ENCODE peak calls at places on chromosomes 16 and 17, in four cellular contexts. One of them, this sample, is unnamed.

GRCh38 chr16:50621452-50621792 is 59.7 kb downstream of the SNX20 start:
- DNase-seq in K562: no peak
- DNase-seq in fibroblast of lung: no peak
- DNase-seq in IMR-90: no peak
- DNase-seq in this sample: no peak

GRCh38 chr16:67298277-67298676 is 18.9 kb downstream of the PLEKHG4 start:
- DNase-seq in K562: no peak
- DNase-seq in fibroblast of lung: no peak
- DNase-seq in IMR-90: no peak
- DNase-seq in this sample: no peak

GRCh38 chr16:79013004-79013403 is 587.5 kb downstream of the MAF start:
- DNase-seq in K562: no peak
- DNase-seq in fibroblast of lung: no peak
- DNase-seq in IMR-90: no peak
- DNase-seq in this sample: no peak

GRCh38 chr17:2952174-2952845 is 111.1 kb downstream of the OR1D5 start:
- DNase-seq in K562: no peak
- DNase-seq in fibroblast of lung: no peak
- DNase-seq in IMR-90: no peak
- DNase-seq in this sample: no peak

GRCh38 chr17:7356072-7356549 is 1.2 kb downstream of the TMEM95 start:
- DNase-seq in K562: peak
- DNase-seq in fibroblast of lung: peak
- DNase-seq in IMR-90: peak
- DNase-seq in this sample: peak

GRCh38 chr16:24418729-24419128 is 120.6 kb upstream of the RBBP6 start:
- DNase-seq in K562: no peak
- DNase-seq in fibroblast of lung: no peak
- DNase-seq in IMR-90: no peak
- DNase-seq in this sample: no peak

GRCh38 chr16:47140686-47141085 is 3.1 kb downstream of the NETO2 start:
- DNase-seq in K562: no peak
- DNase-seq in fibroblast of lung: no peak
- DNase-seq in IMR-90: no peak
- DNase-seq in this sample: no peak

GRCh38 chr17:79251824-79252223 is 177.2 kb downstream of the ENGASE start:
- DNase-seq in K562: no peak
- DNase-seq in fibroblast of lung: no peak
- DNase-seq in IMR-90: no peak
- DNase-seq in this sample: no peak

GRCh38 chr16:48432136-48432535 is 46.9 kb upstream of the SIAH1 start:
- DNase-seq in K562: no peak
- DNase-seq in fibroblast of lung: no peak
- DNase-seq in IMR-90: no peak
- DNase-seq in this sample: no peak

GRCh38 chr17:7129311-7129710 is 14.7 kb upstream of the ASGR2 start:
- DNase-seq in K562: no peak
- DNase-seq in fibroblast of lung: no peak
- DNase-seq in IMR-90: no peak
- DNase-seq in this sample: no peak

GRCh38 chr17:7421186-7421585 is 1.1 kb downstream of the SPEM1 start:
- DNase-seq in K562: no peak
- DNase-seq in fibroblast of lung: no peak
- DNase-seq in IMR-90: no peak
- DNase-seq in this sample: no peak

GRCh38 chr17:17561408-17562144 is 29.9 kb downstream of the PEMT start:
- DNase-seq in K562: no peak
- DNase-seq in fibroblast of lung: no peak
- DNase-seq in IMR-90: no peak
- DNase-seq in this sample: no peak

GRCh38 chr16:70589998-70590471 is 56.3 kb upstream of the IL34 start:
- DNase-seq in K562: no peak
- DNase-seq in fibroblast of lung: peak
- DNase-seq in IMR-90: peak
- DNase-seq in this sample: peak
- H3K27ac ChIP-seq in K562: no peak
- H3K27ac ChIP-seq in fibroblast of lung: no peak
- H3K27ac ChIP-seq in IMR-90: no peak
- H3K27ac ChIP-seq in this sample: peak

GRCh38 chr17:1179635-1180433 is at the start of gene ABR:
- DNase-seq in K562: peak
- DNase-seq in fibroblast of lung: no peak
- DNase-seq in IMR-90: peak
- DNase-seq in this sample: peak
- H2AFZ ChIP-seq in K562: no peak
- H2AFZ ChIP-seq in fibroblast of lung: no peak
- H2AFZ ChIP-seq in IMR-90: peak
- H2AFZ ChIP-seq in this sample: peak

GRCh38 chr16:31334934-31335333 is 20.0 kb upstream of the ITGAX start:
- DNase-seq in K562: no peak
- DNase-seq in fibroblast of lung: no peak
- DNase-seq in IMR-90: no peak
- DNase-seq in this sample: no peak

GRCh38 chr16:31331807-31332301 is 23.1 kb upstream of the ITGAX start:
- DNase-seq in K562: no peak
- DNase-seq in fibroblast of lung: no peak
- DNase-seq in IMR-90: no peak
- DNase-seq in this sample: no peak

GRCh38 chr16:31335431-31335830 is 19.5 kb upstream of the ITGAX start:
- DNase-seq in K562: no peak
- DNase-seq in fibroblast of lung: no peak
- DNase-seq in IMR-90: no peak
- DNase-seq in this sample: peak

GRCh38 chr16:31332544-31332943 is 22.4 kb upstream of the ITGAX start:
- DNase-seq in K562: no peak
- DNase-seq in fibroblast of lung: no peak
- DNase-seq in IMR-90: no peak
- DNase-seq in this sample: no peak

DNA sequence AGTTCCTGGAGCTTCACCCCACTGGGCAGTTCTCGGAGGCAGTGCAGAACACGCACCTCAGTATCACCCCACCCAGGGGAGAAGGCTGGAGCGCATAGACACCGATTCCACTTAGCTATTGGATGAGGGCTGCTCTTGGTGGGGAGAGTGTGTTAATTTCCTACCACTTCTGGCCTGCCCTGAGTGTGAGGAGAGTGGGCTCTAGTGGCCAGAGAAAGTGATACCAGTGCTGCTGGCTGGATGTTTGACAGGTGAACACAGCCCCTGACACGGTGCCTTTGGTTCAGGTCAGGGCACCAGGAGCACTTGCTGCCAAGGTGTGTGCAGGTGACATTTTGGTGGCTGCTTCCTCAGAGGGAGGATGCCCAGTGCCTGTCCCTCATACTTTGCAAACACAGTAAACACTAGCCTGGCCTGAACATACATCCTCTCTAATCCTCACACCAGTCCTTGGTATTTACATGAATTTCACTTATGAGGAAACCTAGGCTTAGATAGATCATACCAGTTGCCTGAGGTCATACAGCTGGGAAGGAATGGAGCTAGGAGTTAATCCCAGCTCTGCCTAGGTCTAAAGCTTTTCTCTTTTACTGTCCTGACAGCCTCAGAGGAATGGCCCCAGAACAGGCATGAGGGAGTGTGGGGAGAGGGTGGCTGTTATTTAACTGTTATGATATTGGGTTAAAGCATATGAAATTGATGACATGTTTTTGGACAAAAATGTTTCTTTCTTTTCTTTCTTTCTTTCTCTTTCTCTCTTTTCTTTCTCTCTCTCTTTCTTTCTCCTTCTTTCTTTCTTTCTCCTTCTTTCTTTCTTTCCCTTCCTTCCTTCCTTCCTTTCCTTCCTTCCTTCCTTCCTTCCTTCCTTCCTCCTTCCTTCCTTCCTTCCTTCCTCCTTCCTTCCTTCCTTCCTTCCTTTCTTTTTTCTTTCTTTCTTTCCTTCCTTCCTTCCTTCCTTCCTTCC is 21.0 kb upstream of the ITGAX start:
- DNase-seq in K562: peak
- DNase-seq in fibroblast of lung: no peak
- DNase-seq in IMR-90: peak
- DNase-seq in this sample: peak
- H3K4me2 ChIP-seq in K562: no peak
- H3K4me2 ChIP-seq in fibroblast of lung: no peak
- H3K4me2 ChIP-seq in IMR-90: no peak
- H3K4me2 ChIP-seq in this sample: no peak

DNA sequence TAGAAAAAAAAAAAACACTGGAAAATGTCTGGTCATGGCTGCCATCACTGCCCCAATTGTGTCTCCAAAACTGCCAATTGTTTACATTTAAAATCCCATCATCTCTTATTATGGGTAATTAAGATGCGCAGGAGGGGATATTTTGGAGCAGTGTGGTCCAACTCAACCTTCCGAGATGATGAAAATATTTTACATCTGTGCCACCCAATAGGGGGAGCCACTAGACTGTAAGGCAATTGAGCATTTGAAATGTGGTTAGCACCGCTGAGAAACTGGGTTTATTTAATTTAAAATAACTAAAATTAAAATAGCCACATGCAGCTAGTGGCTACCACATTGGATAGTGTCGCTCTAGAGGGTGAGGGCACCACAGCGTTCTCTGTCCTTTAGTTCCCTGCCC is 3.6 kb downstream of the MPO start:
- DNase-seq in K562: peak
- DNase-seq in fibroblast of lung: no peak
- DNase-seq in IMR-90: peak
- DNase-seq in this sample: no peak
- H3K27ac ChIP-seq in K562: no peak
- H3K27ac ChIP-seq in fibroblast of lung: no peak
- H3K27ac ChIP-seq in IMR-90: no peak
- H3K27ac ChIP-seq in this sample: no peak

DNA sequence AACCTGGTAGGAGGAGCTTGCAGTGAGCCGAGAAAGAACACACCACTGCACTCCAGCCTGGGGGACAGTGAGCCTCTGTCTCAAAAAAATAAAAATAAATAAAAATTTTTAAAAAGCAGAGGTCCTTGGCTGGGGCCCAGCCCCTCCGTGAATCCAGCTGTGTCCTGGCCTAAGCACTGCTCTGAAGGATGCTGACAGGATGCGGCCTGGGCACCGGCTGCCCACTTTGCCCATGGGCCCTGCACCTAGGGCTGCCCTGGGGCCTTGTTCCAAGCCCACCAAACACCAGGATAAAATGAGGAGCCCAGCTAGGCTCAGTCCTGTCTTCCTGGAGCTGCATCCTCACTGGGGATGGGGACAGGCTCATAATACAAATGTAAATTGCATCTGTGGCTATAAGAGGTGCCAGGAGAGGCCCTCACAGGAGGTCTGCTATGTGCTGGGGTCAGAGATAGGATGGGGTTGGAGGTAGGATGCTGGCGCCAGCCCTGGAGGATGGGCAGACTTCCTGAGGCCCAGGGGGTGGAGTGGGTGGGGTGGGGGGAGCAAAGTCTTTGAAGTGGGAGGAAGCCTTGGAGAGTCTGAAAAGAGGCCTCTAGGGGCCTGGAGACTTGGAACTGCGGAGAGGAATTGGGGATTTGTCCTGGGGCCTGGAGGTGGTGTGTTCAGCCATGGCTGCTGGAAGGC is 6.2 kb downstream of the C16orf89 start:
- DNase-seq in K562: no peak
- DNase-seq in fibroblast of lung: no peak
- DNase-seq in IMR-90: no peak
- DNase-seq in this sample: no peak
- H2AFZ ChIP-seq in K562: no peak
- H2AFZ ChIP-seq in fibroblast of lung: no peak
- H2AFZ ChIP-seq in IMR-90: no peak
- H2AFZ ChIP-seq in this sample: no peak

GRCh38 chr16:56343661-56344517 is 81.5 kb downstream of the AMFR start:
- DNase-seq in K562: peak
- DNase-seq in fibroblast of lung: no peak
- DNase-seq in IMR-90: no peak
- DNase-seq in this sample: no peak
- H3K4me2 ChIP-seq in K562: no peak
- H3K4me2 ChIP-seq in fibroblast of lung: no peak
- H3K4me2 ChIP-seq in IMR-90: no peak
- H3K4me2 ChIP-seq in this sample: no peak

DNA sequence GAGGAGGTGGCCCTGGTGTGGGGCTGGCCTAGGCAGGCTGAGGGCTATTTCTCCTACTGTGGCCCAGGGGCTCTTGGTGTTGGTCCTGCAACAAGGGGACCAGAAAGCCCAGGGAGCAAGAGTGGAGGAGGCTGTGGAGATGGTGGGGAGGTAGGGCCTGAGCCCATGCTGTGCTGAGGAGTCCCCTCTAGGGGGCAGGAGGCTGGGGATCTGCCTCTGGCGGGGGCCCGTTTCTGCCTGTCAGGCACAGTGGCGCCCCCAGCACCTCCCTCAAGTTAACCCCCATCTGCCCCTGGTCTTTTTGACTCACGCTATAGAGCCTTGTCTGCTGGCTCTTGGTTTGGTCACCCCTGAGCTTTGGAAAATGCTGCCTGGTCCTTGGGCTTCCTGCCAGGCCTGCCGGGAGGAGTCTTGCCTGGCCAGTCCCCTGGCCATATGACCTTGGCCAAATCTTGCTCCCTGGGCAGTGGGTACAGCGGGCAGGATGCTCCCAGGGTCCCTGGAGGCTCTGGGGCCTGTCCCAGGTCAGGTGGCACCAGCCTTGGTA is 5.9 kb downstream of the BAIAP2 start:
- DNase-seq in K562: peak
- DNase-seq in fibroblast of lung: peak
- DNase-seq in IMR-90: no peak
- DNase-seq in this sample: no peak
- H3K27ac ChIP-seq in K562: no peak
- H3K27ac ChIP-seq in fibroblast of lung: peak
- H3K27ac ChIP-seq in IMR-90: peak
- H3K27ac ChIP-seq in this sample: peak

This sample was measured in hepatocyte.